ENCODE peak calls at places on chromosomes 13 and 19, in seven cellular contexts. E is IMR-90, Z is cardiac muscle cell, F is K562, C is AG04450, J is WERI-Rb-1, N is HFF-Myc. I is an unnamed sample.
A peak's percentile ranks its signal among the peaks of the same experiment; 100 is the strongest.

GRCh38 chr13:112692104-112692503 is 2.3 kb downstream of the ATP11A start:
- DNase-seq in E (no peak), C (no peak), F (no peak), N (no peak), J (no peak), Z (no peak), I (no peak)

GRCh38 chr19:11538232-11539036 is at the start of gene CNN1:
- DNase-seq in N (no peak), Z (peak; percentile 91), J (peak; percentile 22), F (peak; percentile 79), C (peak; percentile 74), E (peak; percentile 90), I (peak; percentile 28)

GRCh38 chr19:43778651-43779050 is 2.1 kb downstream of the KCNN4 start:
- DNase-seq in C (no peak), F (no peak), J (no peak), N (no peak), E (no peak), Z (no peak), I (no peak)

GRCh38 chr19:41533691-41534090 is 42.3 kb upstream of the CEACAM21 start:
- DNase-seq in F (no peak), N (no peak), J (no peak), E (no peak), Z (no peak), C (no peak), I (no peak)

GRCh38 chr19:58088521-58089052 is 9.4 kb downstream of the ZSCAN18 start:
- DNase-seq in Z (no peak), N (no peak), E (no peak), C (no peak), J (no peak), F (no peak), I (no peak)

GRCh38 chr19:648305-648704 is 8.6 kb downstream of the FGF22 start:
- DNase-seq in F (peak; percentile 30), Z (no peak), C (no peak), J (no peak), E (no peak), N (no peak), I (no peak)

GRCh38 chr19:2603320-2603719 is 99.2 kb downstream of the GNG7 start:
- DNase-seq in E (no peak), J (no peak), F (no peak), N (no peak), C (no peak), Z (peak; percentile 42), I (no peak)

GRCh38 chr13:98890186-98890585 is 87.7 kb downstream of the DOCK9 start:
- DNase-seq in F (no peak), E (peak; percentile 74), J (no peak), C (peak; percentile 30), N (peak; percentile 87), Z (no peak), I (peak; percentile 78)

GRCh38 chr19:51702103-51702753 is 9.1 kb downstream of the SPACA6 start:
- DNase-seq in J (no peak), Z (peak; percentile 65), N (no peak), E (peak; percentile 24), F (peak; percentile 82), C (no peak), I (peak; percentile 72)

GRCh38 chr19:53994811-53995210 is 3.4 kb downstream of the CACNG6 start:
- DNase-seq in C (no peak), N (no peak), E (peak; percentile 32), J (no peak), Z (no peak), F (no peak), I (no peak)

GRCh38 chr13:112616586-112617381 is 28.8 kb upstream of the TUBGCP3 start:
- DNase-seq in Z (peak; percentile 53), C (no peak), E (peak; percentile 52), N (no peak), F (peak; percentile 57), J (peak; percentile 70), I (peak; percentile 38)

GRCh38 chr19:10206226-10206873 is 11.6 kb upstream of the DNMT1 start:
- DNase-seq in C (no peak), N (no peak), Z (no peak), J (no peak), F (no peak), E (peak; percentile 66), I (no peak)

GRCh38 chr19:36916991-36917390 is 859 bp downstream of the ZNF568 start:
- DNase-seq in E (peak; percentile 33), J (peak; percentile 18), Z (peak; percentile 6), C (no peak), N (peak; percentile 1), F (no peak), I (peak; percentile 8)

GRCh38 chr19:18700501-18701249 is 17.2 kb downstream of the CRTC1 start:
- DNase-seq in J (peak; percentile 93), N (no peak), E (peak; percentile 29), C (no peak), F (peak; percentile 85), Z (peak; percentile 48), I (peak; percentile 76)

GRCh38 chr13:90485441-90485840 is 862.0 kb upstream of the MIR17HG start:
- DNase-seq in E (peak; percentile 65), F (no peak), N (peak; percentile 72), J (no peak), Z (no peak), C (no peak), I (no peak)

GRCh38 chr13:30303269-30303668 is 4.1 kb downstream of the KATNAL1 start:
- DNase-seq in N (no peak), J (no peak), C (no peak), E (no peak), F (no peak), Z (no peak), I (no peak)

GRCh38 chr19:29771708-29772415 is 39.9 kb upstream of the CCNE1 start:
- DNase-seq in E (peak; percentile 37), C (peak; percentile 4), Z (peak; percentile 77), N (no peak), J (peak; percentile 71), F (peak; percentile 79), I (peak; percentile 34)

GRCh38 chr13:73657821-73658540 is 476.2 kb downstream of the KLF12 start:
- DNase-seq in N (peak; percentile 50), F (no peak), J (no peak), Z (no peak), E (no peak), C (no peak), I (no peak)

GRCh38 chr19:45952691-45953505 is 20.8 kb downstream of the NOVA2 start:
- DNase-seq in Z (peak; percentile 92), N (peak; percentile 30), F (peak; percentile 88), J (peak; percentile 97), C (peak; percentile 18), E (peak; percentile 42), I (peak; percentile 57)

GRCh38 chr13:71218960-71219359 is 648.0 kb downstream of the DACH1 start:
- DNase-seq in N (no peak), C (no peak), J (peak; percentile 43), Z (peak; percentile 3), E (no peak), F (no peak), I (no peak)

GRCh38 chr19:1249298-1249989 is 1.1 kb downstream of the MIDN start:
- DNase-seq in C (peak; percentile 89), F (peak; percentile 70), J (peak; percentile 91), E (peak; percentile 96), N (no peak), Z (peak; percentile 98), I (peak; percentile 95)

GRCh38 chr19:58033741-58034475 is at the start of gene ZSCAN1:
- DNase-seq in E (peak; percentile 41), Z (peak; percentile 92), J (peak; percentile 98), C (no peak), N (no peak), F (no peak), I (peak; percentile 65)

GRCh38 chr19:44576843-44577565 is 36.4 kb upstream of the IGSF23 start:
- DNase-seq in E (peak; percentile 20), C (no peak), J (peak; percentile 53), Z (peak; percentile 41), F (peak; percentile 47), N (no peak), I (peak; percentile 54)

GRCh38 chr13:50072676-50073075 is 57.4 kb downstream of the KCNRG start:
- DNase-seq in F (no peak), J (no peak), E (no peak), Z (no peak), C (no peak), N (no peak), I (no peak)

GRCh38 chr19:35510626-35510964 is 2.9 kb downstream of the DMKN start:
- DNase-seq in E (no peak), J (no peak), C (no peak), Z (no peak), F (no peak), N (no peak), I (no peak)
- TF ChIP-seq CTCF in E (no peak), J (no peak), C (no peak), Z (no peak), F (no peak), N (no peak), I (peak; percentile 57)

DNA sequence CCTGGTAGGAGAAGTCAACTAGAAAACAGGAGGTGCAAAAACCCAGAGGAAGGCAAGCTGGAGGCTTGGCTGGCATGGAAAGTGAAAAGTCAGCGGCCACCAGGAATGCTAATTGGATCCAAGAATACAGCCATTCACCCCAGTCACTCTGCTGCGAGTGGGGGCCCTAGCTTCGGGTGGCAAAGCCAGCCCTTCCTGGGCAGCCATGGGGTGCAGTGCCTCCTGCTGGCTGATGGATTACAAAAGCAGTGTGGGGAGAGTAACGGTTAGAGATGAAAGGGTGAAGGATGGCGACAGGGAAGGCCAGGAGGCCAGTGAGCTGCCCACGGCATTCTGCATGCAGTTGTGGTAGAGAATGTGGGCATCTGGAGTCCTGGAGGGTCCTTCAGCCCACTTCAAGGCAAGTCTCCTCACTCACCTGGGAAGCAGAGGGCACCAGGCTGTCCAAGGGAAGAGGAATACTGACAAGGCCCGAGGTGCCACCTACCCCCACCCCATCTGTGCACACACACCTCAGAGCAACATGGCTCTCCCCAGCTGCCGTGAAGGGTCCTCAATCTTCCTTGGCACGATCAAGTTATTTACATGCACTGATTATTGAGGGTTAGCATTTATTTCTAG is 20.3 kb upstream of the EPHX3 start:
- DNase-seq in N (no peak), J (peak; percentile 40), C (no peak), Z (no peak), F (no peak), E (peak; percentile 45), I (peak; percentile 24)
- TF ChIP-seq CTCF in N (peak; percentile 59), J (peak; percentile 73), C (peak; percentile 56), Z (peak; percentile 60), F (peak; percentile 46), E (peak; percentile 63), I (no peak)

GRCh38 chr19:47022541-47023447 is 3.2 kb downstream of the NPAS1 start:
- DNase-seq in N (no peak), J (peak; percentile 56), C (no peak), Z (no peak), E (no peak), F (no peak), I (no peak)
- TF ChIP-seq CTCF in N (no peak), J (no peak), C (no peak), Z (no peak), E (no peak), F (no peak), I (no peak)

GRCh38 chr19:14363203-14364097 is 17.8 kb upstream of the ADGRE5 start:
- DNase-seq in J (peak; percentile 96), E (peak; percentile 42), F (peak; percentile 88), C (no peak), N (no peak), Z (peak; percentile 52), I (peak; percentile 84)

GRCh38 chr19:14366529-14366928 is 14.7 kb upstream of the ADGRE5 start:
- DNase-seq in J (peak; percentile 44), N (no peak), C (no peak), E (peak; percentile 68), F (peak; percentile 77), Z (peak; percentile 67), I (peak; percentile 95)

GRCh38 chr19:14367016-14367415 is 14.2 kb upstream of the ADGRE5 start:
- DNase-seq in J (no peak), N (no peak), Z (no peak), F (no peak), E (no peak), C (no peak), I (peak; percentile 15)

GRCh38 chr19:14361824-14362223 is 19.4 kb upstream of the ADGRE5 start:
- DNase-seq in J (peak; percentile 43), N (no peak), Z (peak; percentile 29), F (peak; percentile 48), C (no peak), E (no peak), I (peak; percentile 71)
- TF ChIP-seq CTCF in J (peak; percentile 45), N (peak; percentile 12), Z (peak; percentile 17), F (peak; percentile 42), C (peak; percentile 17), E (no peak), I (peak; percentile 45)

I was measured in activated CD8-positive, alpha-beta T cell treated with anti-CD3 and anti-CD28 coated beads for 36 hours.